ENCODE peak calls at places on chromosomes 11 and 22, in four cellular contexts. W is A549, B is tibial nerve, Z is ovary. R is an unnamed sample.

GRCh38 chr11:17695454-17696441 is 23.6 kb upstream of the MYOD1 start:
- DNase-seq in W (no peak), B (no peak), Z (no peak), R (peak; percentile 71)

GRCh38 chr22:38316340-38317236 is 645 bp downstream of the CSNK1E start:
- DNase-seq in W (peak; percentile 38), B (peak; percentile 56), Z (peak; percentile 82), R (peak; percentile 94)

GRCh38 chr11:69302447-69302846 is 8.5 kb downstream of the MYEOV start:
- DNase-seq in W (no peak), B (no peak), Z (no peak), R (no peak)

GRCh38 chr11:66411323-66411722 is 9.5 kb upstream of the NPAS4 start:
- DNase-seq in W (no peak), B (no peak), Z (no peak), R (no peak)

GRCh38 chr11:27210509-27210908 is 152.5 kb downstream of the CCDC34 start:
- DNase-seq in W (no peak), B (no peak), Z (no peak), R (no peak)

GRCh38 chr11:60994450-60995135 is 23.1 kb downstream of the CD6 start:
- DNase-seq in W (no peak), B (no peak), Z (no peak), R (no peak)

GRCh38 chr11:62880231-62880802 is 379 bp upstream of the SLC3A2 start:
- DNase-seq in W (peak; percentile 37), B (no peak), Z (peak; percentile 76), R (peak; percentile 60)

GRCh38 chr11:92909214-92909613 is 60.2 kb upstream of the MTNR1B start:
- DNase-seq in W (no peak), B (no peak), Z (no peak), R (no peak)

GRCh38 chr11:78798567-78799170 is 224.0 kb upstream of the NARS2 start:
- DNase-seq in W (peak; percentile 52), B (peak; percentile 66), Z (peak; percentile 72), R (no peak)

GRCh38 chr22:24698266-24698926 is 76.1 kb downstream of the PIWIL3 start:
- DNase-seq in W (no peak), B (no peak), Z (no peak), R (no peak)

GRCh38 chr11:67497656-67498291 is 7.4 kb downstream of the PITPNM1 start:
- DNase-seq in W (no peak), B (no peak), Z (no peak), R (no peak)

GRCh38 chr11:114288139-114288538 is 8.1 kb upstream of the NNMT start:
- DNase-seq in W (no peak), B (no peak), Z (no peak), R (no peak)

GRCh38 chr11:102230186-102230585 is 87.1 kb upstream of the BIRC3 start:
- DNase-seq in W (no peak), B (no peak), Z (no peak), R (no peak)

GRCh38 chr22:41654322-41654721 is 33.2 kb downstream of the XRCC6 start:
- DNase-seq in W (no peak), B (no peak), Z (no peak), R (no peak)

GRCh38 chr11:6488831-6489230 is 7.5 kb downstream of the TIMM10B start:
- DNase-seq in W (no peak), B (no peak), Z (no peak), R (no peak)

GRCh38 chr11:2803186-2804057 is 82.2 kb downstream of the CDKN1C start:
- DNase-seq in W (no peak), B (no peak), Z (peak; percentile 21), R (peak; percentile 17)

GRCh38 chr11:2377511-2378443 is 667 bp downstream of the CD81 start:
- DNase-seq in W (peak; percentile 37), B (peak; percentile 76), Z (peak; percentile 85), R (peak; percentile 85)

GRCh38 chr11:15800121-15800800 is 556.1 kb downstream of the SOX6 start:
- DNase-seq in W (no peak), B (peak; percentile 46), Z (no peak), R (peak; percentile 53)

GRCh38 chr11:96207459-96208449 is 135.2 kb downstream of the MAML2 start:
- DNase-seq in W (no peak), B (no peak), Z (no peak), R (no peak)

GRCh38 chr11:1928038-1928890 is 8.8 kb downstream of the TNNT3 start:
- DNase-seq in W (no peak), B (no peak), Z (no peak), R (peak; percentile 80)

GRCh38 chr22:40036591-40037225 is 42.0 kb downstream of the FAM83F start:
- DNase-seq in W (peak; percentile 82), B (peak; percentile 33), Z (peak; percentile 28), R (no peak)

GRCh38 chr11:24321229-24321628 is 175.6 kb upstream of the LUZP2 start:
- DNase-seq in W (no peak), B (no peak), Z (no peak), R (no peak)

GRCh38 chr11:68140496-68141246 is 19.5 kb upstream of the CHKA start:
- DNase-seq in W (no peak), B (no peak), Z (no peak), R (no peak)

GRCh38 chr11:76694664-76695063 is 24.1 kb upstream of the LRRC32 start:
- DNase-seq in W (peak; percentile 31), B (no peak), Z (no peak), R (no peak)

GRCh38 chr11:103624708-103625623 is 411.5 kb upstream of the DDI1 start:
- DNase-seq in W (peak; percentile 97), B (no peak), Z (no peak), R (no peak)

GRCh38 chr11:96072592-96072991 is 148.7 kb upstream of the MTMR2 start:
- DNase-seq in W (no peak), B (no peak), Z (no peak), R (no peak)

GRCh38 chr11:107689317-107690202 is 22.3 kb downstream of the SLN start:
- DNase-seq in W (peak; percentile 47), B (peak; percentile 95), Z (peak; percentile 57), R (peak; percentile 86)

GRCh38 chr11:78244546-78245315 is 56.0 kb downstream of the USP35 start:
- DNase-seq in W (no peak), B (no peak), Z (no peak), R (no peak)

GRCh38 chr22:27771637-27772369 is 29.8 kb downstream of the MN1 start:
- DNase-seq in W (no peak), B (no peak), Z (no peak), R (no peak)

GRCh38 chr11:13291794-13292193 is 14.2 kb downstream of the BMAL1 start:
- DNase-seq in W (no peak), B (no peak), Z (no peak), R (no peak)

GRCh38 chr11:76313913-76314740 is 66.8 kb downstream of the THAP12 start:
- DNase-seq in W (no peak), B (no peak), Z (no peak), R (no peak)

GRCh38 chr11:61888043-61888442 is 3.3 kb downstream of the FADS3 start:
- DNase-seq in W (peak; percentile 70), B (peak; percentile 59), Z (peak; percentile 69), R (no peak)

DNA sequence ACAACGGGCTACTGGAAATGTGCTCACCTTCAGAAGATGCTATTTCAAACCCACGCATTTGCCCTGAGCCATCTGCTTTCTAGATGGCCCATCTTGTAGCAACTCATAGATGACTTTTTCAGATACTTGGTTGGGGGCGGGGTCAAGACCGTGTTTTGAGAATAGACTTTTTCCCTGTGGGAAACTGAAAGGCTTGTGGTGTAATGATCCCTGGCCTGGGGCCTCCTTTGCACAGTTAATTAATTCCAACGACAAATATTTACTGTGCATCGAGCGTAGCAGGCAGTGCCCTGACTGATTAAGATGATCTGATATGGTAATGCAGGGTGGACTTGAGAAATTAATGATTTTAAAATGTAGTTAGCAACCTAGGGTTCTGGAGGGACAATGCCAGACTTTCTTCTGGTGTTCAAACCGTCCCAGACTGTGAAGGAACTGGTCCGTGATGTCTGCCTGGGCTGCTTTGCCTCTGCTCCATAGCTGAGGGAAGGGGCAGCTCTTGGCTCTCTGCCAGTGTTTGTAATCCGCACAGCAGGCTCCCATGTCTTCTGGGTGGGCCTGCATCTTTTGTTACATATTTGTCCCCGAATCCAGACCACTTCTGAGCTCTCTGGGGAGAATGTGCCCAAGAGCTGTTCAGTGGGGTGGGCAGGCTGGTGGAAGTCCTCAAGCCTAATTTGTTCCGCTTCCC is 84.8 kb downstream of the ADAMTS15 start:
- DNase-seq in W (no peak), B (no peak), Z (no peak), R (no peak)
- TF ChIP-seq EP300 in W (no peak), B (no peak), Z (no peak), R (no peak)

DNA sequence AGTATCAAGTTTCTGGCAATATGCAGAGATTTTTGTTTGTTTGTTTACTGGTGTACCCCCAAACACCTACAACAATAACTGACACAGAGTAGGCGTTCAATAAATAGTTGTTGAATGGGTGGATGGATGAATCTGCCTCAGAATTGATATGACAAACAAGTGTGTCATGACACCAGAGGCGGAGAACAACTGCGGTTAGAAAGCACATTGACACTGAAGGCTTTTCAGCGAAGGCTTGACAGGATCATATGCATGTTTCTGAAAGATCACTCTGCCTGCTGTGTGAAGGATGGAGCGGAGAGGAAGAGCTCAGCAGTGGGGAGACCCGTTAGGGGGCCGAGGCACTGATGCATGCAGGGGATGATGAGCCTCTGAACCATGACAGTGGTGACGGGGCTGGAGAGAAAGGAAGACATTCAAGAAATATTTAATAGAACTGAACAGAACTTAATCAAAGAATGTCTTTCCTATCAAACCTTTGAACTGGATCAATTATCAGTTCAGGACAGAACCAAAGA is 108.5 kb upstream of the USP47 start:
- DNase-seq in W (no peak), B (no peak), Z (no peak), R (no peak)
- TF ChIP-seq EP300 in W (no peak), B (no peak), Z (no peak), R (no peak)

GRCh38 chr22:19869497-19870152 is 15.0 kb upstream of the GNB1L start:
- DNase-seq in W (no peak), B (no peak), Z (no peak), R (no peak)
- TF ChIP-seq EP300 in W (no peak), B (no peak), Z (no peak), R (no peak)

GRCh38 chr22:46105494-46106278 is 44.6 kb upstream of the PPARA start:
- DNase-seq in W (peak; percentile 85), B (peak; percentile 56), Z (no peak), R (peak; percentile 82)
- TF ChIP-seq EP300 in W (no peak), B (peak; percentile 44), Z (no peak), R (peak; percentile 65)

GRCh38 chr22:35564975-35565867 is 24.6 kb downstream of the RASD2 start:
- DNase-seq in W (no peak), B (no peak), Z (no peak), R (no peak)
- TF ChIP-seq EP300 in W (no peak), B (no peak), Z (no peak), R (no peak)